ENCODE peak calls at places on chromosomes 13 and 19, in five cellular contexts. J is BE2C, M is pancreas, H is cardiac muscle cell, S is thoracic aorta. B is an unnamed sample. For H3K36me3, the result is how much of the 10 kb centered on the place peaks cover.

GRCh38 chr19:29596885-29597525 is 9.1 kb upstream of the POP4 start:
- DNase-seq in J (no peak), M (no peak), H (peak), S (no peak), B (no peak)

GRCh38 chr19:57803594-57804325 is 11.0 kb downstream of the ZNF552 start:
- DNase-seq in J (no peak), M (no peak), H (peak), S (no peak), B (no peak)

GRCh38 chr13:44220948-44221347 is 152.7 kb upstream of the SERP2 start:
- DNase-seq in J (no peak), M (no peak), H (no peak), S (no peak), B (no peak)

GRCh38 chr13:91609353-91609752 is 210.9 kb downstream of the GPC5 start:
- DNase-seq in J (peak), M (no peak), H (no peak), S (no peak), B (no peak)

GRCh38 chr13:48902421-48902820 is 73.3 kb upstream of the FNDC3A start:
- DNase-seq in J (no peak), M (no peak), H (peak), S (no peak), B (no peak)

GRCh38 chr19:35068941-35069634 is 27.6 kb downstream of the HPN start:
- DNase-seq in J (no peak), M (no peak), H (no peak), S (no peak), B (no peak)

GRCh38 chr13:111367340-111367739 is 46.9 kb downstream of the TEX29 start:
- DNase-seq in J (no peak), M (no peak), H (no peak), S (no peak), B (no peak)

GRCh38 chr13:51921790-51922740 is 60.3 kb downstream of the CCDC70 start:
- DNase-seq in J (no peak), M (no peak), H (no peak), S (no peak), B (no peak)

GRCh38 chr13:100636004-100636403 is 38.6 kb downstream of the TMTC4 start:
- DNase-seq in J (no peak), M (no peak), H (no peak), S (no peak), B (no peak)

GRCh38 chr13:46210362-46211083 is 1.2 kb upstream of the LRRC63 start:
- DNase-seq in J (no peak), M (no peak), H (no peak), S (no peak), B (no peak)

GRCh38 chr13:111278258-111278657 is 42.2 kb upstream of the TEX29 start:
- DNase-seq in J (no peak), M (no peak), H (no peak), S (no peak), B (no peak)

GRCh38 chr13:42279080-42279479 is 7.1 kb downstream of the AKAP11 start:
- DNase-seq in J (no peak), M (no peak), H (no peak), S (no peak), B (no peak)

GRCh38 chr13:50085063-50085462 is 69.8 kb downstream of the KCNRG start:
- DNase-seq in J (no peak), M (no peak), H (peak), S (no peak), B (no peak)

GRCh38 chr13:33152389-33152788 is 133.2 kb downstream of the STARD13 start:
- DNase-seq in J (no peak), M (no peak), H (no peak), S (no peak), B (no peak)

GRCh38 chr13:108322206-108322824 is 52.8 kb downstream of the TNFSF13B start:
- DNase-seq in J (no peak), M (no peak), H (peak), S (no peak), B (no peak)

GRCh38 chr19:48571378-48572162 is 19.6 kb downstream of the SULT2B1 start:
- DNase-seq in J (no peak), M (no peak), H (no peak), S (no peak), B (no peak)

GRCh38 chr13:107069107-107069776 is 501.3 kb upstream of the ARGLU1 start:
- DNase-seq in J (no peak), M (no peak), H (no peak), S (no peak), B (no peak)

GRCh38 chr19:6691342-6691741 is 21.4 kb upstream of the TNFSF14 start:
- DNase-seq in J (no peak), M (no peak), H (no peak), S (no peak), B (no peak)

GRCh38 chr19:2820112-2820702 is 539 bp downstream of the ZNF554 start:
- DNase-seq in J (no peak), M (peak), H (peak), S (no peak), B (no peak)

GRCh38 chr19:51712461-51713081 is 11.2 kb downstream of the HAS1 start:
- DNase-seq in J (no peak), M (no peak), H (no peak), S (no peak), B (no peak)

GRCh38 chr19:49109051-49109450 is 5.1 kb upstream of the LIN7B start:
- DNase-seq in J (no peak), M (no peak), H (no peak), S (no peak), B (no peak)

GRCh38 chr19:19167612-19168011 is 2.5 kb downstream of the MEF2B start:
- DNase-seq in J (no peak), M (no peak), H (no peak), S (no peak), B (no peak)

GRCh38 chr19:2041436-2041685 is 9.7 kb downstream of the MKNK2 start:
- DNase-seq in J (no peak), M (no peak), H (no peak), S (no peak), B (no peak)

GRCh38 chr19:15252398-15253018 is 20.3 kb upstream of the EPHX3 start:
- DNase-seq in J (no peak), M (no peak), H (no peak), S (no peak), B (peak)

DNA sequence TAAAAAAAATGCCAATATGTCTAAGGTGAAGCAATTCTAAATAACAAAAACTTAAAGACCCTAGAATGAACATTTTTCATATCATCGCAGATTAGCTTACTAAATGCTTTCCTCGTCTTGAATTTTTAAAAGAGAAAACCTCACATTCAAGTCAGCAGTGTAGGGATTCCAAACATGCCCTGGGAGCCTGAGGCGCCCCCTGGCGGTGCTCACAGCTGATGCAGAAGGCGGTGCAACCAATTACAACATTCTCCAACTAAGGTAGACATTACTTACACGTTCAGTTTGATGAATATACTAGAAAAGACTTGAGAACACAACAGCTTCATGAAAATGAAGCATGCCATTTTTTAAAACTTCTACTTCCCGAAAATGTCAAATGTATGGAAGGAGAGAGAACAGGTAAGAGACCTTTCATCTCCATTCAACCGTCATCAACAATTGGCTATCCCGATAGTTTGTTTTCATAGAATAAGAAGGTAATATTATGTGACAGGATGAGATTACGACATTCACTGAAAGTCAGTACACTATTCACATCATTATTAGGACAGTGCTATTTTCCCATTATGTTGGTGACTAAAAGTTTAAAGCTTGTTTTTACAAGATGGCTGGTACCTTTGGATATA is 304.4 kb downstream of the DCLK1 start:
- DNase-seq in J (no peak), M (no peak), H (no peak), S (no peak), B (no peak)
- TF ChIP-seq CTCF in J (peak), M (no peak), H (peak), S (no peak), B (no peak)

DNA sequence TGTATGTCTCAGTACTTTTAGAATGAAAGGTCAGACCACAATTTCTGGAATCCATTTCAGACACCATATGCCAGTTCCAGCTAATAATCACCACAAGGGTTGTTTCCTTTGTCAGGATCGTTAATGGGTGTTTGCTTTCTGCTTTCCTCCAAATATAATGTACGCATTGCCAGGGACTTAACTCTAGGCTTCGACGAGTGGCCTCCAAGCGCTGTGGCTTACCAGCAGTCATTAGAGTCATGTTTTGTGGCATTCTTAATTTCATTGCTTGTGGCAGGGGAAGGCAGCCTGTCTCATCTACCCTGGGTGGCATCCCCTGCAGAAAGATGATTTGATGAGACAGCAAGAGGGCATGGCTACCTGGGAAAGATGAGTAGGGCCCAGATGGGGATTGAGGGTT is 22.5 kb downstream of the SAFB start:
- DNase-seq in J (no peak), M (peak), H (no peak), S (no peak), B (no peak)
- H3K36me3 ChIP-seq in J (half or more), M (under half), H (half or more), S (under half), B (under half)

GRCh38 chr19:10501971-10502523 is 1.1 kb downstream of the KEAP1 start:
- DNase-seq in J (peak), M (peak), H (peak), S (peak), B (peak)
- TF ChIP-seq CTCF in J (no peak), M (no peak), H (peak), S (no peak), B (no peak)

DNA sequence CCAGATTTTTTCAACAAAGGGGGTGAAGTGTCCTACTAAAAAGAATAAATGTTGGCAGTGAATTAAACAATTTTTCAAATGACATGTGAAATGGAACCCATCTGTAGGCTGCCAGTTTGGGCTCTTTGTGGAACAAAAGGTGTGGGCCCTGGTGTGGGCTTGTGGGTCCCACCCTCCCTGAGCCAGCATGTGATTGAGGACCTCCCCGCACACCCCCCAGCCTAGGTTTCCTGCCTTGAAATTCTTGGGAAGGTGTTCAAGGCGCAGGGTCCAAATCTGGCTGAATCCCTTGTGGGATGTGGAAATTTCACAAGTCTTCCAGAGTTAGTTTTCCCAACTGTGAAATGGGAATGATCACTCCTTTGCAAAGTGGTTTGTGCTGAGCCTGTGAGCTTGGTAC is 4.1 kb downstream of the GGN start:
- DNase-seq in J (no peak), M (no peak), H (no peak), S (no peak), B (no peak)
- H3K36me3 ChIP-seq in J (under half), M (under half), H (under half), S (under half), B (under half)

GRCh38 chr13:80341098-80341701 is at the start of gene SPRY2:
- DNase-seq in J (peak), M (peak), H (peak), S (peak), B (peak)
- TF ChIP-seq CTCF in J (no peak), M (peak), H (no peak), S (no peak), B (peak)

GRCh38 chr19:42292963-42293362 is 9.0 kb upstream of the PRR19 start:
- DNase-seq in J (no peak), M (peak), H (no peak), S (no peak), B (no peak)

GRCh38 chr19:42291437-42291815 is 10.5 kb upstream of the PRR19 start:
- DNase-seq in J (no peak), M (no peak), H (no peak), S (no peak), B (no peak)

GRCh38 chr19:42290523-42291436 is 11.2 kb upstream of the PRR19 start:
- DNase-seq in J (peak), M (peak), H (peak), S (no peak), B (no peak)

GRCh38 chr19:42293539-42293938 is 8.4 kb upstream of the PRR19 start:
- DNase-seq in J (no peak), M (no peak), H (no peak), S (no peak), B (no peak)

DNA sequence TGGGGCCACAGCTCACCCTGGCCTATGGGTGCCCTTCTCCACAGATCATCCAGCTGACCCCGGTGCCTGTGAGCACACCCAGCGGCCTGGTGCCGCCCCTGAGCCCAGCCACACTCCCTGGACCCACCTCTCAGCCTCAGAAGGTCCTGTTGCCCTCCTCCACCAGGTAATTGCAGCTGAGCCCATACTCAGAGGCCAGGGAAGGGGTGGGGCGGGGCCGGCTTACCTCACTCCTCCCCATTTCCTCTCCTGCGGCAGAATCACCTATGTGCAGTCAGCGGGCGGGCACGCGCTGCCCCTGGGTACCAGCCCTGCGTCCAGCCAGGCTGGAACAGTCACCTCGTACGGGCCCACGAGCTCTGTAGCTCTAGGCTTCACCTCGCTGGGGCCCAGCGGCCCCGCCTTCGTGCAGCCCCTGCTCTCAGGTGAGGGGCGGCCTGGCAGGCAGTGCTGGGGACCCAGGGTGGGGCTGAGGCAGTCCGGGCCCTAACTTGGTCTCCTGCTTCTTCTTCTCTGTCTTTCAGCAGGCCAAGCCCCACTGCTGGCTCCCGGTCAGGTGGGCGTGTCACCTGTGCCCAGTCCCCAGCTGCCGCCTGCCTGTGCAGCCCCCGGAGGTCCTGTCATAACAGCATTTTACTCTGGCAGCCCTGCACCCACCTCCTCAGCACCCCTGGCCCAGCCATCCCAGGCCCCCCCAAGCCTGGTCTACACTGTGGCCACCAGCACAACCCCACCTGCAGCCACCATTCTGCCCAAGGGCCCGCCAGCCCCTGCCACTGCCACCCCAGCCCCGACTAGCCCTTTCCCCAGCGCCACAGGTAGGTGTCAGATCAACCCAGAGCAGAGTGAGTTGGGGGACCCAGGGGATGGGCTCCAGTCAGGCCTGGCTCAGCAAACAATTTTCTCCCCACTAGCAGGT is 9.6 kb upstream of the PRR19 start:
- DNase-seq in J (no peak), M (peak), H (no peak), S (no peak), B (no peak)
- H3K36me3 ChIP-seq in J (half or more), M (half or more), H (under half), S (half or more), B (under half)